ENCODE peak calls at places on chromosomes 7 and 10, in six cellular contexts. N, F, C, X, I and L are unnamed samples.
A peak's percentile ranks its signal among the peaks of the same experiment; 100 is the strongest.

GRCh38 chr10:11036424-11037011 is 18.8 kb downstream of the CELF2 start:
- DNase-seq in N (peak; percentile 48), F (no peak), X (peak; percentile 55), I (peak; percentile 70), C (no peak), L (no peak)

GRCh38 chr10:16845248-16845647 is 28.0 kb upstream of the RSU1 start:
- DNase-seq in F (no peak), N (peak; percentile 3), I (no peak), X (no peak), C (no peak), L (no peak)

GRCh38 chr10:50312464-50313437 is 61.4 kb upstream of the ASAH2 start:
- DNase-seq in I (no peak), C (no peak), X (no peak), N (peak; percentile 96), F (no peak), L (no peak)

GRCh38 chr7:115230882-115231508 is 309.1 kb downstream of the MDFIC start:
- DNase-seq in N (peak; percentile 91), F (no peak), X (no peak), I (peak; percentile 53), C (no peak), L (no peak)

GRCh38 chr10:33489606-33490176 is 155.2 kb upstream of the NRP1 start:
- DNase-seq in I (no peak), N (no peak), F (no peak), X (no peak), C (no peak), L (no peak)

GRCh38 chr10:125101049-125101448 is 59.3 kb downstream of the CTBP2 start:
- DNase-seq in I (no peak), X (peak; percentile 22), C (no peak), N (no peak), F (no peak), L (no peak)

GRCh38 chr7:5425507-5426225 is 2.0 kb upstream of the TNRC18 start:
- DNase-seq in F (peak; percentile 88), C (peak; percentile 71), I (peak; percentile 88), N (peak; percentile 79), X (peak; percentile 65), L (peak; percentile 86)

GRCh38 chr7:108211382-108212201 is 81.4 kb upstream of the LAMB4 start:
- DNase-seq in I (no peak), N (peak; percentile 85), C (no peak), F (no peak), X (peak; percentile 31), L (no peak)

GRCh38 chr10:61899045-61899444 is 2.5 kb upstream of the ARID5B start:
- DNase-seq in N (peak; percentile 100), F (no peak), C (no peak), I (no peak), X (no peak), L (no peak)

GRCh38 chr7:66960192-66960591 is 35.2 kb downstream of the SBDS start:
- DNase-seq in N (no peak), X (no peak), I (no peak), C (no peak), F (no peak), L (no peak)

GRCh38 chr7:115227473-115228235 is 305.8 kb downstream of the MDFIC start:
- DNase-seq in C (no peak), F (no peak), I (no peak), X (no peak), N (no peak), L (no peak)

GRCh38 chr10:84407390-84408049 is 79.1 kb downstream of the CCSER2 start:
- DNase-seq in F (no peak), N (no peak), X (no peak), C (no peak), I (no peak), L (no peak)

GRCh38 chr10:27944005-27944404 is 54.9 kb downstream of the ODAD2 start:
- DNase-seq in N (no peak), F (no peak), X (no peak), C (no peak), I (no peak), L (no peak)

GRCh38 chr10:27947513-27947912 is 51.4 kb downstream of the ODAD2 start:
- DNase-seq in N (no peak), X (no peak), C (no peak), I (no peak), F (no peak), L (no peak)

GRCh38 chr10:27950165-27950564 is 48.7 kb downstream of the ODAD2 start:
- DNase-seq in F (no peak), X (no peak), C (no peak), N (no peak), I (no peak), L (no peak)

DNA sequence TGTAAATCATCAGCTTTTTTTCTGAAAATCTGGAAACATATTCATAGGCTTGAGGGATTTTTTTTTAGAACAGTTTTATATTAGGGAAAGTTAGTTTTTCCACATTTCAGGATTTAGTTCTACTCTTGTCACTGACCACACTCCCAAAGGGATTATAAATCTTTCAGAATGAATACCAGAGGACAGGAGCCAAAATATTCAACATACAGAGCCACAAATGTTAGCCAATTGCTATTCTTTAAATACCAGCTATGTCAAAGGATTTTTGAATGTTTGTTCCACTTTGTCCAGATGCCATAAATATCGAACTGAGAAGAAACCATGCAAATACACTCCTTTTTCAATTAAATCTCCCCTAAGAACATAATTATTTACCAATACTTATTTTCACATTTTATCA is 50.7 kb downstream of the ODAD2 start:
- DNase-seq in C (no peak), F (no peak), I (no peak), N (no peak), X (no peak), L (no peak)
- H3K4me1 ChIP-seq in C (no peaks in the 10 kb centered on the region), F (no peaks in the 10 kb centered on the region), I (no peaks in the 10 kb centered on the region), N (no peaks in the 10 kb centered on the region), X (no peaks in the 10 kb centered on the region), L (no peaks in the 10 kb centered on the region)

GRCh38 chr10:75032813-75033212 is 78.6 kb upstream of the SAMD8 start:
- DNase-seq in N (no peak), C (no peak), F (no peak), I (no peak), X (no peak), L (no peak)

GRCh38 chr10:75033399-75034130 is 77.9 kb upstream of the SAMD8 start:
- DNase-seq in F (peak; percentile 17), C (peak; percentile 45), N (no peak), I (no peak), X (no peak), L (no peak)

GRCh38 chr10:75030371-75030770 is 81.1 kb upstream of the SAMD8 start:
- DNase-seq in C (no peak), I (no peak), X (no peak), N (no peak), F (no peak), L (no peak)

GRCh38 chr10:75034131-75034512 is 77.3 kb upstream of the SAMD8 start:
- DNase-seq in F (peak; percentile 4), I (no peak), X (no peak), N (peak; percentile 76), C (no peak), L (no peak)

DNA sequence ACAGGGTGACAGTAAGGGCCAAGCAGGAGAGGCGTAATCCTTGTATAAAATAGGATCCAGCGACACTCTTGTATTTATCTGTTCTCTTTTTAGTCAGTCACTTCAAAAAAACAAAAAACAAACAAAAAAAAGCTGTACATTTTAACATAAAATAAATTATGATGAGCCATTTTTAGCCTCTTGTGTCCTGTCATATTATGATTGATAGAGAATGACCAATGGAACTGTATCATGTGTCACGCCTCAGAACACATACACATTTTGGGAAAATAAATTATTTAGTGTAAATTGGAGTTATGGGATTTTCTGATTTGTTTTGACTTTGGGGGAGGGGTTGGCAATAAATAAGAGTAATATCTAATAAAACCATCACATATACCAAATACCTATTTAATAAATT is 79.3 kb upstream of the SAMD8 start:
- DNase-seq in C (no peak), X (no peak), F (no peak), I (no peak), N (no peak), L (no peak)
- H3K9me3 ChIP-seq in C (no peaks in the 10 kb centered on the region), X (no peaks in the 10 kb centered on the region), F (no peaks in the 10 kb centered on the region), I (no peaks in the 10 kb centered on the region), N (no peaks in the 10 kb centered on the region), L (no peaks in the 10 kb centered on the region)

GRCh38 chr10:513393-513792 is 176.1 kb downstream of the DIP2C start:
- DNase-seq in X (peak; percentile 65), N (no peak), C (no peak), I (no peak), F (peak; percentile 16), L (no peak)
- H3K4me1 ChIP-seq in X (peaks cover 55% of the 10 kb centered on the region), N (peaks cover 4% of the 10 kb centered on the region), C (peaks cover 55% of the 10 kb centered on the region), I (peaks cover 9% of the 10 kb centered on the region), F (peaks cover 13% of the 10 kb centered on the region), L (peaks cover 19% of the 10 kb centered on the region)

DNA sequence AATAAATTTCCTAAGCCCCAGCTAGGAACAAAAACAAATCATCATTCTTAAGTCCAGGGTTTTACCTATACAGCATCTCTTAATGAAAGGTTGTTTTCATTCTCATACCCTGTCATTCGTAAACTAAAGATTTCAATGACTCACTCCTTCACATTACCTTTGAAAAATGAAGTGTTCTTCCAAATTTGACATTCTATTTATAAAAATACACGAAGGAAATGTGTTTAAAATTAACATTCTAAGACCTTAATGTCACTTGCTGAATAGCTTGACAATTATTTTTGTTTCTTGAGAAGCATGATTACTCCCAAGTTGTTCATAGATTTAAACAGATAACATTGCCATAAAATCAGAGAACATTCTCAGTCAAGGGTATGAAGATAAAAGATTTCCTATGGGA is 1188.3 kb upstream of the SORCS1 start:
- DNase-seq in X (no peak), I (no peak), N (no peak), C (no peak), F (no peak), L (no peak)
- H3K9me3 ChIP-seq in X (no peaks in the 10 kb centered on the region), I (no peaks in the 10 kb centered on the region), N (no peaks in the 10 kb centered on the region), C (no peaks in the 10 kb centered on the region), F (no peaks in the 10 kb centered on the region), L (no peaks in the 10 kb centered on the region)

DNA sequence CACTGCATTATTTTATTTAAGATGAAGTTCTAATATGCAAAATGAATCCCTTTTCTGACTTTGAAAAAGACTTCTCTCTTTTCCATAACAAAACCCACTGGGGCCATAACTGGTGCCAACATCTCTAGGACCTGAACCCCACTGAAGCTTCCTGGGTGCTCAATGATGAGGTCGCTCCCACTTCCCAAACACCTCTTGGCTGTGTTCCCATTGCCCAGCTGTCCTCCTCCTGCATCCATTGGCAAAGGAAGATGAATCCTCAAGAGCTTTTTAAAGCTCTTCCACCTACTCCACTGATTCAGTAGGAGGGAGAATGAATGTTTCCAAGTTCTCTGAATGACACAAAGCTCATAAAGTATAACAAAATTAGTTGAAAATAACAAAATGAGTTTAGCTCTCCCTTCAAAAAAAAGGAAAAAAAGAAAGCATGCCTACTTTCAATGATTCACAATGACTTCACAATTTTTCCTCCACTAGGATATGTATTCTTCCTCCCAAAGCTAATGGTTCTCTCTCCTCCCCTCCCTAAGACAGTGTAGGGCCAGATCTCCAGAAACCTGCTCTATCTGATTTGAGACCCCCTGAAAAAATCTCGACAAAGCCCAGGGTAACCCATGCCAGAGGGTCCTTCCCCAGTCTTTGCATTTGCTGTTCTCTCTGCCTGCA is 64.8 kb downstream of the SORBS1 start:
- DNase-seq in F (no peak), I (no peak), X (no peak), C (no peak), N (no peak), L (no peak)
- H3K4me1 ChIP-seq in F (no peaks in the 10 kb centered on the region), I (peaks cover 7% of the 10 kb centered on the region), X (peaks cover 72% of the 10 kb centered on the region), C (peaks cover 89% of the 10 kb centered on the region), N (no peaks in the 10 kb centered on the region), L (peaks cover 6% of the 10 kb centered on the region)

DNA sequence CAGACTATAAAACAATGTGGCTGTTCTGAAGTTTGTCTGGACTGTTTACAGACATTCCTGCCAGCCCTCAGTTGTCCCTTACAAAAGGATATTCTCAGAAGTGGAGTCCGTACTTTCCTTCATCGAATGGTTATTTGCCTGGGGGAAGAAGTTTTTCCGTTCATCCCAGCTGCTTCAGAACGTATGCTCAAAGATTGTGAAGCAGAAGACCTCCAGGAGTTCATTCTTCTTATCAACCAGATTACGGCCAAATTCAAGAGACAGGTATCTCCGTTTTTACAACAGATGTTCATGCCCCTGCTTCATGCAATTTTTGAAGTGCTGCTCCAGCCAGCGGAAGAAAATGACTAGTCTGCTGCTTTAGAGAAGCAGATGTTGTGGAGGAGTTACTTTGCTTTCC is 174.3 kb upstream of the NUPR2 start:
- DNase-seq in C (no peak), N (no peak), I (no peak), X (no peak), F (no peak), L (no peak)
- H3K9me3 ChIP-seq in C (peaks cover 9% of the 10 kb centered on the region), N (peaks cover 3% of the 10 kb centered on the region), I (no peaks in the 10 kb centered on the region), X (no peaks in the 10 kb centered on the region), F (no peaks in the 10 kb centered on the region), L (no peaks in the 10 kb centered on the region)